ENCODE peak calls at places on chromosome 21, in nine cellular contexts. L is vagina, Y is uterus, T is ovary, I is esophagus squamous epithelium, W is sigmoid colon, O is heart left ventricle, U is HCT116, F is tibial nerve. V is an unnamed sample.
A peak's percentile ranks its signal among the peaks of the same experiment; 100 is the strongest.

GRCh38 chr21:16873581-16873980 is 639.3 kb upstream of the CXADR start:
- DNase-seq in I (no peak), Y (no peak), W (no peak), O (no peak), F (no peak), U (no peak), T (no peak), L (no peak), V (no peak)

GRCh38 chr21:38379171-38379570 is 119.1 kb downstream of the ERG start:
- DNase-seq in U (no peak), I (no peak), W (no peak), O (no peak), T (no peak), L (no peak), Y (no peak), F (no peak), V (no peak)

GRCh38 chr21:15682182-15682895 is 47.4 kb upstream of the USP25 start:
- DNase-seq in O (no peak), L (no peak), I (no peak), T (no peak), W (no peak), Y (no peak), U (no peak), F (no peak), V (no peak)

GRCh38 chr21:27196651-27197050 is 229.8 kb upstream of the ADAMTS5 start:
- DNase-seq in U (no peak), W (no peak), L (no peak), T (no peak), I (no peak), F (no peak), O (no peak), Y (no peak), V (no peak)

GRCh38 chr21:42737969-42738590 is 84.7 kb downstream of the PDE9A start:
- DNase-seq in I (no peak), W (peak; percentile 88), O (peak; percentile 53), L (no peak), T (peak; percentile 47), Y (peak; percentile 53), F (no peak), U (no peak), V (no peak)

GRCh38 chr21:29018540-29018939 is 609 bp downstream of the RWDD2B start:
- DNase-seq in F (no peak), Y (no peak), L (no peak), U (no peak), W (no peak), I (no peak), T (no peak), O (no peak), V (no peak)

GRCh38 chr21:28431527-28432200 is 561.0 kb downstream of the LTN1 start:
- DNase-seq in W (no peak), I (no peak), O (no peak), U (no peak), Y (no peak), T (no peak), F (no peak), L (no peak), V (no peak)

GRCh38 chr21:43299441-43300277 is 127.3 kb downstream of the SIK1 start:
- DNase-seq in O (peak; percentile 70), T (peak; percentile 70), Y (no peak), W (no peak), F (peak; percentile 72), L (no peak), U (no peak), I (no peak), V (no peak)

GRCh38 chr21:41431788-41432548 is 5.9 kb downstream of the MX1 start:
- DNase-seq in F (no peak), O (no peak), U (no peak), W (no peak), Y (no peak), I (no peak), T (no peak), L (peak; percentile 60), V (peak; percentile 65)

GRCh38 chr21:16047857-16048256 is 318.1 kb downstream of the USP25 start:
- DNase-seq in U (no peak), Y (no peak), L (no peak), T (no peak), O (no peak), I (no peak), W (no peak), F (no peak), V (no peak)

GRCh38 chr21:41610042-41610839 is 102.3 kb upstream of the TMPRSS2 start:
- DNase-seq in T (peak; percentile 33), O (no peak), U (peak; percentile 48), W (peak; percentile 68), Y (no peak), I (no peak), L (no peak), F (no peak), V (peak; percentile 83)

GRCh38 chr21:28627691-28628090 is 365.0 kb downstream of the LTN1 start:
- DNase-seq in L (no peak), W (no peak), O (no peak), Y (no peak), U (no peak), T (no peak), I (no peak), F (no peak), V (no peak)

GRCh38 chr21:39111928-39112327 is 71.3 kb downstream of the PSMG1 start:
- DNase-seq in W (no peak), I (no peak), L (peak; percentile 65), Y (no peak), U (no peak), F (no peak), T (no peak), O (no peak), V (no peak)

GRCh38 chr21:14545906-14546480 is at the start of gene SAMSN1:
- DNase-seq in U (no peak), Y (no peak), O (peak; percentile 35), W (peak; percentile 69), F (no peak), I (peak; percentile 22), T (no peak), L (no peak), V (no peak)

GRCh38 chr21:43340491-43341348 is 86.2 kb downstream of the SIK1 start:
- DNase-seq in T (no peak), I (no peak), Y (no peak), F (no peak), W (no peak), U (peak; percentile 51), L (no peak), O (no peak), V (no peak)

GRCh38 chr21:34511787-34512451 is at the start of gene KCNE1:
- DNase-seq in F (no peak), L (no peak), W (peak; percentile 80), I (no peak), O (peak; percentile 50), U (no peak), T (no peak), Y (no peak), V (no peak)
- TF ChIP-seq POLR2A in F (peak; percentile 22), L (no peak), W (no peak), I (no peak), O (no peak), U (no peak), T (no peak), Y (no peak), V (no peak)

DNA sequence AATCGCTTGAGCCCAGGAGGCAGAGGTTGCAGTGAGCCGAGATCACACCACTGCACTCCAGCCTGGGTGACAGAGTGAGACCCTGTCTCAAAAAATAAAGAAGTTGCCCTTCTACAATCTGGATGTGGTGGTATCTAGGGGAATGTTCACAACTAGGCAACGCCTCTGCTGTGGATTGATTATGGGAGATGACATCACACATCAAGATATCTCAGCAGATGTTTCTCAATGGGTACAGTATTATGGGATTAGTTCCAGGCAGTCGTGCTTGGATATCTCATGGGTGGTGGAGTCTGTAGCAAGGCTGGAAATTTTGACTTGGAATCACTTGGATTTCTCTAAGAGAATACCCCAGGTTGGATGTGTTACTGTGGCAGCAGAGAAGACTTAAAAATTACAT is 7.7 kb downstream of the IFNAR2 start:
- DNase-seq in T (no peak), F (no peak), U (no peak), I (no peak), O (no peak), Y (no peak), W (no peak), L (no peak), V (no peak)
- TF ChIP-seq POLR2A in T (no peak), F (no peak), U (no peak), I (no peak), O (no peak), Y (no peak), W (no peak), L (no peak), V (no peak)

GRCh38 chr21:31683029-31683428 is 23.5 kb downstream of the SOD1 start:
- DNase-seq in F (no peak), T (no peak), W (no peak), I (no peak), L (no peak), U (no peak), O (no peak), Y (no peak), V (no peak)

GRCh38 chr21:31687108-31687507 is 27.6 kb downstream of the SOD1 start:
- DNase-seq in U (no peak), I (no peak), T (no peak), F (no peak), O (no peak), L (no peak), W (no peak), Y (no peak), V (no peak)

GRCh38 chr21:31682625-31683024 is 23.1 kb downstream of the SOD1 start:
- DNase-seq in W (no peak), T (no peak), Y (no peak), O (no peak), I (no peak), U (no peak), L (no peak), F (no peak), V (no peak)

GRCh38 chr21:31686272-31686913 is 26.9 kb downstream of the SOD1 start:
- DNase-seq in O (no peak), W (no peak), L (no peak), Y (no peak), T (no peak), I (no peak), U (no peak), F (no peak), V (no peak)

GRCh38 chr21:31684918-31685317 is 25.4 kb downstream of the SOD1 start:
- DNase-seq in T (no peak), F (no peak), Y (no peak), L (no peak), O (no peak), U (no peak), W (no peak), I (no peak), V (no peak)
- TF ChIP-seq POLR2A in T (no peak), F (no peak), Y (no peak), L (no peak), O (no peak), U (no peak), W (no peak), I (no peak), V (no peak)

DNA sequence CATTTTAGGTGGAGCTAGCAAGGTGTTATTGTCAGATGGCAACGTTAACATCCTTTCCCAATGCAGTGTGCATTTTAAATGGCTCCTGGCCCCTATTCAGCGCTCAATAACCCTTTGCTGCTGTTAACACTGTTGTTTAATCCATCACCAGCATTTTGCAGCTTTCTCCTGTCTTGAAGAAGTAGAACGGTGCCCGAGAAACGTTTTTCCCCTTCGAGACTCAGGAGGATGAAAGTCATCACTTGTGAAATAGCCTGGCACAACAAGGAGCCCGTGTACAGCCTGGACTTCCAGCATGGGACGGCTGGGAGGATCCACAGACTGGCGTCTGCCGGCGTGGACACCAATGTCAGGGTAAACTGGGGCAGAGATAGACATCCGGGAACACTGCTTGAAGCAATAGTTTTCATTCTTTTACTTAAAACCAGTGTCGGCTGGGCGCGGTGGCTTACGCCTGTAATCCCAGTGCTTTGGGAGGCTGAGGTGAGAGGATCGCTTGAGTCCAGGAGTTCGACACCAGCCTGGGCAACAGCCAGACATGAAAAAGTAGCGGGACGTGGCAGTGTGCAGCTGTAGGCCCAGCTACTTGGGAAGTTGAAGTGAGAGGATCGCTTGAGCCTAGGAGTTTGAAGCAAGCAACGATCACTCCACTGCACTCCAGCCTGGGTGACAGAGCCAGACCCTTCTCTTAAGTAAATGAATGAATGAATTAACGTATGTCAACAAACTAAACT is 884 bp downstream of the CHAF1B start:
- DNase-seq in O (no peak), F (no peak), L (no peak), W (no peak), Y (peak; percentile 19), U (no peak), I (no peak), T (no peak), V (no peak)
- TF ChIP-seq POLR2A in O (no peak), F (no peak), L (no peak), W (no peak), Y (no peak), U (no peak), I (no peak), T (no peak), V (no peak)